ENCODE peak calls at places on chromosomes 16 and 17, in eight cellular contexts. One of them, this sample, is unnamed.

GRCh38 chr17:71023631-71024030 is 854.3 kb downstream of the KCNJ2 start:
- DNase-seq in PC-3: peak
- DNase-seq in substantia nigra: no peak
- DNase-seq in GM23338: no peak
- DNase-seq in caudate nucleus: no peak
- DNase-seq in hepatocyte: no peak
- DNase-seq in right cardiac atrium: no peak
- DNase-seq in thoracic aorta: no peak
- DNase-seq in this sample: no peak

GRCh38 chr16:337437-337836 is 15.1 kb downstream of the AXIN1 start:
- DNase-seq in PC-3: no peak
- DNase-seq in substantia nigra: peak
- DNase-seq in GM23338: no peak
- DNase-seq in caudate nucleus: no peak
- DNase-seq in hepatocyte: no peak
- DNase-seq in right cardiac atrium: peak
- DNase-seq in thoracic aorta: no peak
- DNase-seq in this sample: no peak

GRCh38 chr16:4329354-4329775 is 13.5 kb downstream of the GLIS2 start:
- DNase-seq in PC-3: no peak
- DNase-seq in substantia nigra: no peak
- DNase-seq in GM23338: no peak
- DNase-seq in caudate nucleus: no peak
- DNase-seq in hepatocyte: no peak
- DNase-seq in right cardiac atrium: no peak
- DNase-seq in thoracic aorta: no peak
- DNase-seq in this sample: no peak

GRCh38 chr17:81429813-81430510 is 34.7 kb downstream of the BAHCC1 start:
- DNase-seq in PC-3: no peak
- DNase-seq in substantia nigra: peak
- DNase-seq in GM23338: no peak
- DNase-seq in caudate nucleus: peak
- DNase-seq in hepatocyte: peak
- DNase-seq in right cardiac atrium: peak
- DNase-seq in thoracic aorta: no peak
- DNase-seq in this sample: no peak

GRCh38 chr16:88020513-88020885 is 69.3 kb downstream of the BANP start:
- DNase-seq in PC-3: no peak
- DNase-seq in substantia nigra: no peak
- DNase-seq in GM23338: no peak
- DNase-seq in caudate nucleus: no peak
- DNase-seq in hepatocyte: no peak
- DNase-seq in right cardiac atrium: no peak
- DNase-seq in thoracic aorta: no peak
- DNase-seq in this sample: no peak

GRCh38 chr16:84648595-84649510 is 542 bp downstream of the KLHL36 start:
- DNase-seq in PC-3: peak
- DNase-seq in substantia nigra: peak
- DNase-seq in GM23338: peak
- DNase-seq in caudate nucleus: no peak
- DNase-seq in hepatocyte: peak
- DNase-seq in right cardiac atrium: peak
- DNase-seq in thoracic aorta: no peak
- DNase-seq in this sample: no peak

GRCh38 chr17:601462-602303 is 113.0 kb downstream of the VPS53 start:
- DNase-seq in PC-3: no peak
- DNase-seq in substantia nigra: peak
- DNase-seq in GM23338: no peak
- DNase-seq in caudate nucleus: no peak
- DNase-seq in hepatocyte: peak
- DNase-seq in right cardiac atrium: peak
- DNase-seq in thoracic aorta: no peak
- DNase-seq in this sample: no peak

GRCh38 chr17:8976638-8977037 is 11.1 kb upstream of the PIK3R5 start:
- DNase-seq in PC-3: no peak
- DNase-seq in substantia nigra: no peak
- DNase-seq in GM23338: no peak
- DNase-seq in caudate nucleus: no peak
- DNase-seq in hepatocyte: no peak
- DNase-seq in right cardiac atrium: no peak
- DNase-seq in thoracic aorta: no peak
- DNase-seq in this sample: no peak

GRCh38 chr17:80546267-80546666 is 1.6 kb downstream of the RPTOR start:
- DNase-seq in PC-3: peak
- DNase-seq in substantia nigra: no peak
- DNase-seq in GM23338: no peak
- DNase-seq in caudate nucleus: no peak
- DNase-seq in hepatocyte: no peak
- DNase-seq in right cardiac atrium: no peak
- DNase-seq in thoracic aorta: no peak
- DNase-seq in this sample: no peak

GRCh38 chr17:42536372-42537155 is 523 bp downstream of the NAGLU start:
- DNase-seq in PC-3: peak
- DNase-seq in substantia nigra: peak
- DNase-seq in GM23338: peak
- DNase-seq in caudate nucleus: peak
- DNase-seq in hepatocyte: peak
- DNase-seq in right cardiac atrium: peak
- DNase-seq in thoracic aorta: peak
- DNase-seq in this sample: no peak

GRCh38 chr16:1283996-1284592 is 25.3 kb upstream of the UBE2I start:
- DNase-seq in PC-3: no peak
- DNase-seq in substantia nigra: no peak
- DNase-seq in GM23338: no peak
- DNase-seq in caudate nucleus: no peak
- DNase-seq in hepatocyte: no peak
- DNase-seq in right cardiac atrium: no peak
- DNase-seq in thoracic aorta: no peak
- DNase-seq in this sample: no peak

GRCh38 chr16:1709356-1709755 is 3.4 kb downstream of the MAPK8IP3 start:
- DNase-seq in PC-3: no peak
- DNase-seq in substantia nigra: no peak
- DNase-seq in GM23338: no peak
- DNase-seq in caudate nucleus: no peak
- DNase-seq in hepatocyte: no peak
- DNase-seq in right cardiac atrium: no peak
- DNase-seq in thoracic aorta: no peak
- DNase-seq in this sample: no peak

GRCh38 chr17:78958556-78959191 is 21.0 kb downstream of the LGALS3BP start:
- DNase-seq in PC-3: peak
- DNase-seq in substantia nigra: no peak
- DNase-seq in GM23338: no peak
- DNase-seq in caudate nucleus: no peak
- DNase-seq in hepatocyte: peak
- DNase-seq in right cardiac atrium: no peak
- DNase-seq in thoracic aorta: no peak
- DNase-seq in this sample: no peak

GRCh38 chr16:79868841-79869240 is 268.3 kb upstream of the MAF start:
- DNase-seq in PC-3: no peak
- DNase-seq in substantia nigra: no peak
- DNase-seq in GM23338: no peak
- DNase-seq in caudate nucleus: no peak
- DNase-seq in hepatocyte: no peak
- DNase-seq in right cardiac atrium: no peak
- DNase-seq in thoracic aorta: no peak
- DNase-seq in this sample: no peak

GRCh38 chr17:27538156-27538955 is 82.1 kb downstream of the KSR1 start:
- DNase-seq in PC-3: no peak
- DNase-seq in substantia nigra: no peak
- DNase-seq in GM23338: no peak
- DNase-seq in caudate nucleus: peak
- DNase-seq in hepatocyte: no peak
- DNase-seq in right cardiac atrium: no peak
- DNase-seq in thoracic aorta: no peak
- DNase-seq in this sample: no peak

GRCh38 chr17:9957244-9957643 is 52.2 kb upstream of the RCVRN start:
- DNase-seq in PC-3: no peak
- DNase-seq in substantia nigra: no peak
- DNase-seq in GM23338: no peak
- DNase-seq in caudate nucleus: no peak
- DNase-seq in hepatocyte: no peak
- DNase-seq in right cardiac atrium: no peak
- DNase-seq in thoracic aorta: no peak
- DNase-seq in this sample: no peak

GRCh38 chr16:15427648-15428239 is 6.6 kb upstream of the BMERB1 start:
- DNase-seq in PC-3: peak
- DNase-seq in substantia nigra: peak
- DNase-seq in GM23338: peak
- DNase-seq in caudate nucleus: peak
- DNase-seq in hepatocyte: peak
- DNase-seq in right cardiac atrium: peak
- DNase-seq in thoracic aorta: peak
- DNase-seq in this sample: no peak
- H3K27ac ChIP-seq in PC-3: peak
- H3K27ac ChIP-seq in substantia nigra: no peak
- H3K27ac ChIP-seq in GM23338: no peak
- H3K27ac ChIP-seq in caudate nucleus: no peak
- H3K27ac ChIP-seq in hepatocyte: no peak
- H3K27ac ChIP-seq in right cardiac atrium: no peak
- H3K27ac ChIP-seq in thoracic aorta: no peak
- H3K27ac ChIP-seq in this sample: no peak

GRCh38 chr16:68447721-68448359 is 468 bp downstream of the SMPD3 start:
- DNase-seq in PC-3: no peak
- DNase-seq in substantia nigra: no peak
- DNase-seq in GM23338: no peak
- DNase-seq in caudate nucleus: no peak
- DNase-seq in hepatocyte: no peak
- DNase-seq in right cardiac atrium: no peak
- DNase-seq in thoracic aorta: no peak
- DNase-seq in this sample: no peak

GRCh38 chr16:68445458-68445857 is 2.9 kb downstream of the SMPD3 start:
- DNase-seq in PC-3: peak
- DNase-seq in substantia nigra: peak
- DNase-seq in GM23338: peak
- DNase-seq in caudate nucleus: peak
- DNase-seq in hepatocyte: no peak
- DNase-seq in right cardiac atrium: no peak
- DNase-seq in thoracic aorta: no peak
- DNase-seq in this sample: peak

GRCh38 chr16:68444058-68444657 is 4.2 kb downstream of the SMPD3 start:
- DNase-seq in PC-3: peak
- DNase-seq in substantia nigra: no peak
- DNase-seq in GM23338: peak
- DNase-seq in caudate nucleus: no peak
- DNase-seq in hepatocyte: peak
- DNase-seq in right cardiac atrium: no peak
- DNase-seq in thoracic aorta: no peak
- DNase-seq in this sample: no peak

GRCh38 chr16:68448360-68448970 is at the start of gene SMPD3:
- DNase-seq in PC-3: peak
- DNase-seq in substantia nigra: peak
- DNase-seq in GM23338: peak
- DNase-seq in caudate nucleus: peak
- DNase-seq in hepatocyte: peak
- DNase-seq in right cardiac atrium: peak
- DNase-seq in thoracic aorta: peak
- DNase-seq in this sample: peak

DNA sequence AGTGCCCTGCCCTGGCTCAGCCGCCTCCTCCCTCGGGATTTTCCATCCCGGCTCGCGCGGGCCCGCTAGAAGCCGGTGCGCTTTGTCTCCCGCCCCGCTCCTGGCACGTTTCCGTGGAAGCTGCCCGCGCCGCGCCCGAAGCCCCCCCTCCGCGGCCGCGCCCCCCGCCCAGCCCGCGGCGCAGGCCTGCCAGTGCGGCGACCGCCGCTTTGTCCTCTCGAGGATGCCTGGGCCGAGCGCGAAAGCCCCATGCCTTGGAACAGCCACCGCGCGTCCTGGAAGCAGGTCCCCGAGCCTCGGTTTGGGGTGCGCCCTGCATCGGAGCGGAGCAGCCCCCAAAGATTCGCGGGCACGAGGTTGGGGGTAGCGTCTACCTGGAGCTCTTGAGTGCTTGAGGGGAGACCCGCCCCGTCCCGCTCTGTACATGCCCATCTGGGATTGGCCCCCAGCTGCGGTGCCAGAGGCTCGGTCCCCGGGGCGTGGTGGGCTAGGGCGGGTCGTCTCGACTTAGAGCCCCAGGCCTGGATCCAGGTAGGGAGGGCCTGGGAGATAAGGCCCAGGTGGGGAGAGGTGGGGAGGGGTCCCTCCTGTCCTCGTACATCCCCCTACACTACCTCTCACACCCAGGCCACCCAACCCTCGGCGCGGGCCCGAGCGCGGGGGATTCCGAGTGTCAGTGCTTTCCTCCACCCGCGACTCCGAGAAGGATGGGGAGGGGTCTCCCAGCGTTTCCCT is 1.2 kb downstream of the SMPD3 start:
- DNase-seq in PC-3: no peak
- DNase-seq in substantia nigra: peak
- DNase-seq in GM23338: peak
- DNase-seq in caudate nucleus: no peak
- DNase-seq in hepatocyte: no peak
- DNase-seq in right cardiac atrium: peak
- DNase-seq in thoracic aorta: no peak
- DNase-seq in this sample: no peak
- H3K27ac ChIP-seq in PC-3: no peak
- H3K27ac ChIP-seq in substantia nigra: no peak
- H3K27ac ChIP-seq in GM23338: no peak
- H3K27ac ChIP-seq in caudate nucleus: peak
- H3K27ac ChIP-seq in hepatocyte: no peak
- H3K27ac ChIP-seq in right cardiac atrium: no peak
- H3K27ac ChIP-seq in thoracic aorta: no peak
- H3K27ac ChIP-seq in this sample: no peak

DNA sequence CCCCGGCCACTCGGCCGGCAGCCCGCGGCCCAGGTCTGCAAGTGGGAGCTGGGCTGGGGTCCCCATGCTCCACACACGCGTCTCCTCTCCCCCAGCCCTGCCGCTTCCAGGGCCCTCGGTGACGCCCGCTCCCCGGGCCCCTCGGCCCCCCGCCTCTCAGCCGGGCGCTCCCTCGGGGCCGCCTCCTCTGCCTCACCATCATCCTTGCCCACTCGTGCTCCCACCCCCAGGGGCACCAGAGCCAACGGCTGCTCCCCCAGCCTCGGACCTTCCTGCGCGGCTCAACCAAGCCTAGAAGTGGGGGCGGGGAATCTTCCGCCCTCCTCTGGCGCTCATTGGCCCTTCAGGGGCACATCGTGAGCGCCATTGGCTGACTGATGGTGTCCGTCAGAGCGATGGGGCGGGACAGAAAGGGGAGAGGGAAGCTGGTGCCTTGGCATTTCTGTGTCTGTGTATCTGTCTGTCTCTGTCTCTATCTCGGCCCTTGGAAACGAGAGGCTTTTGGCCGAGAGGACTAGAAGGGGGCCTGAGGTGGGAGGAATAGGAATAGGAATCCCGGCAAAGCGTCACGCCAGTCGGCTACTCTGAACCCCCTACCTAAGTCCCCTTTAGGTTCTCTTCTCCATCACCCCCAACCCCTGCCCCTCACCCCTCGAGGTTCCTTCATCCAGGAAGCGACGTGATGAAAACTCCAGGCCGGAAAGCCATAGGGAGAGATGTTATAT is 88.9 kb downstream of the CDC27 start:
- DNase-seq in PC-3: peak
- DNase-seq in substantia nigra: peak
- DNase-seq in GM23338: peak
- DNase-seq in caudate nucleus: peak
- DNase-seq in hepatocyte: peak
- DNase-seq in right cardiac atrium: peak
- DNase-seq in thoracic aorta: peak
- DNase-seq in this sample: peak
- H3K27ac ChIP-seq in PC-3: no peak
- H3K27ac ChIP-seq in substantia nigra: peak
- H3K27ac ChIP-seq in GM23338: no peak
- H3K27ac ChIP-seq in caudate nucleus: no peak
- H3K27ac ChIP-seq in hepatocyte: peak
- H3K27ac ChIP-seq in right cardiac atrium: no peak
- H3K27ac ChIP-seq in thoracic aorta: peak
- H3K27ac ChIP-seq in this sample: peak

GRCh38 chr16:89502319-89502843 is 5.8 kb upstream of the SPG7 start:
- DNase-seq in PC-3: peak
- DNase-seq in substantia nigra: no peak
- DNase-seq in GM23338: no peak
- DNase-seq in caudate nucleus: no peak
- DNase-seq in hepatocyte: peak
- DNase-seq in right cardiac atrium: peak
- DNase-seq in thoracic aorta: no peak
- DNase-seq in this sample: no peak
- H3K27ac ChIP-seq in PC-3: peak
- H3K27ac ChIP-seq in substantia nigra: no peak
- H3K27ac ChIP-seq in GM23338: no peak
- H3K27ac ChIP-seq in caudate nucleus: no peak
- H3K27ac ChIP-seq in hepatocyte: peak
- H3K27ac ChIP-seq in right cardiac atrium: peak
- H3K27ac ChIP-seq in thoracic aorta: no peak
- H3K27ac ChIP-seq in this sample: no peak

This sample was measured in SK-N-MC.